ENCODE peak calls at places on chromosomes 6 and 20, in five cellular contexts. X is ovary; Q is CD8-positive, alpha-beta T cell; W is uterus; E is IMR-90. Y is an unnamed sample. For H3K4me1, the result is how much of the 10 kb centered on the place peaks cover.

GRCh38 chr6:166344240-166344639 is 1.9 kb upstream of the SFT2D1 start:
- DNase-seq in E (no peak), Q (no peak), W (no peak), X (no peak), Y (no peak)

GRCh38 chr6:18406955-18407738 is 20.0 kb downstream of the RNF144B start:
- DNase-seq in Q (no peak), E (no peak), W (no peak), X (no peak), Y (no peak)

GRCh38 chr20:58058421-58059140 is 169.9 kb downstream of the ANKRD60 start:
- DNase-seq in Q (no peak), E (no peak), X (no peak), W (no peak), Y (no peak)

GRCh38 chr6:143061597-143062385 is 1.1 kb downstream of the AIG1 start:
- DNase-seq in Q (no peak), E (peak), X (no peak), W (no peak), Y (no peak)

GRCh38 chr20:17797163-17797562 is 97.4 kb downstream of the BANF2 start:
- DNase-seq in X (no peak), Q (no peak), E (no peak), W (no peak), Y (no peak)

GRCh38 chr6:168468046-168468445 is 27.1 kb downstream of the SMOC2 start:
- DNase-seq in Q (no peak), X (no peak), E (no peak), W (no peak), Y (no peak)

GRCh38 chr20:37236462-37236861 is 25.2 kb downstream of the GHRH start:
- DNase-seq in X (no peak), E (no peak), Q (no peak), W (no peak), Y (no peak)

GRCh38 chr6:14567031-14567430 is 449.5 kb downstream of the CD83 start:
- DNase-seq in W (no peak), E (no peak), Q (no peak), X (no peak), Y (no peak)

GRCh38 chr6:1611322-1611571 is 1.5 kb downstream of the FOXC1 start:
- DNase-seq in W (no peak), Q (no peak), X (no peak), E (peak), Y (peak)

GRCh38 chr6:56540950-56541600 is 101.6 kb downstream of the DST start:
- DNase-seq in Q (no peak), W (no peak), E (peak), X (no peak), Y (no peak)

GRCh38 chr6:40358473-40359460 is 228.4 kb downstream of the LRFN2 start:
- DNase-seq in Q (no peak), W (no peak), E (no peak), X (no peak), Y (no peak)

GRCh38 chr6:14638932-14639875 is 521.6 kb downstream of the CD83 start:
- DNase-seq in E (peak), X (no peak), Q (no peak), W (peak), Y (no peak)

GRCh38 chr20:20466341-20466879 is 98.5 kb downstream of the INSM1 start:
- DNase-seq in X (no peak), E (peak), Q (no peak), W (no peak), Y (peak)

GRCh38 chr20:3640259-3640658 is 22.9 kb downstream of the GFRA4 start:
- DNase-seq in E (no peak), W (no peak), Q (no peak), X (no peak), Y (no peak)

GRCh38 chr6:55963301-55963700 is 87.9 kb upstream of the BMP5 start:
- DNase-seq in X (no peak), Q (no peak), E (no peak), W (no peak), Y (peak)

GRCh38 chr6:45896783-45897441 is 118.7 kb downstream of the CLIC5 start:
- DNase-seq in E (no peak), X (no peak), W (no peak), Q (no peak), Y (no peak)

GRCh38 chr20:56348746-56349145 is 10.0 kb upstream of the FAM210B start:
- DNase-seq in W (no peak), X (no peak), E (no peak), Q (no peak), Y (no peak)

GRCh38 chr6:149867876-149868640 is 3.9 kb upstream of the LRP11 start:
- DNase-seq in Q (no peak), X (no peak), W (no peak), E (peak), Y (no peak)

GRCh38 chr6:56637640-56638039 is 5.0 kb downstream of the DST start:
- DNase-seq in Q (no peak), E (peak), X (no peak), W (no peak), Y (no peak)

GRCh38 chr6:31958741-31959739 is at the start of the genes NELFE and SKIC2:
- DNase-seq in E (peak), W (peak), X (peak), Q (peak), Y (peak)

GRCh38 chr20:2822073-2822472 is 5.9 kb downstream of the TMEM239 start:
- DNase-seq in Q (peak), W (no peak), X (peak), E (peak), Y (no peak)

GRCh38 chr20:21607971-21608735 is 94.3 kb upstream of the NKX2-2 start:
- DNase-seq in E (no peak), Q (no peak), X (peak), W (no peak), Y (peak)

GRCh38 chr6:43973351-43973750 is 153.9 kb downstream of the MRPL14 start:
- DNase-seq in E (no peak), X (no peak), Q (no peak), W (no peak), Y (no peak)

GRCh38 chr6:137089305-137089704 is 44.5 kb upstream of the IL20RA start:
- DNase-seq in W (no peak), E (no peak), X (no peak), Q (no peak), Y (peak)

GRCh38 chr6:69883551-69883950 is 17.2 kb downstream of the COL19A1 start:
- DNase-seq in Q (no peak), X (no peak), E (peak), W (no peak), Y (no peak)

GRCh38 chr6:69888842-69889590 is 22.7 kb downstream of the COL19A1 start:
- DNase-seq in W (no peak), X (no peak), E (no peak), Q (no peak), Y (no peak)

GRCh38 chr6:69884231-69884630 is 17.9 kb downstream of the COL19A1 start:
- DNase-seq in W (no peak), X (no peak), Q (no peak), E (no peak), Y (no peak)

GRCh38 chr6:69887026-69887425 is 20.7 kb downstream of the COL19A1 start:
- DNase-seq in X (no peak), E (peak), W (no peak), Q (no peak), Y (no peak)

GRCh38 chr6:69887714-69888345 is 21.5 kb downstream of the COL19A1 start:
- DNase-seq in X (no peak), Q (no peak), W (no peak), E (no peak), Y (no peak)
- H3K4me1 ChIP-seq in X (under half), Q (under half), W (under half), E (under half), Y (under half)

DNA sequence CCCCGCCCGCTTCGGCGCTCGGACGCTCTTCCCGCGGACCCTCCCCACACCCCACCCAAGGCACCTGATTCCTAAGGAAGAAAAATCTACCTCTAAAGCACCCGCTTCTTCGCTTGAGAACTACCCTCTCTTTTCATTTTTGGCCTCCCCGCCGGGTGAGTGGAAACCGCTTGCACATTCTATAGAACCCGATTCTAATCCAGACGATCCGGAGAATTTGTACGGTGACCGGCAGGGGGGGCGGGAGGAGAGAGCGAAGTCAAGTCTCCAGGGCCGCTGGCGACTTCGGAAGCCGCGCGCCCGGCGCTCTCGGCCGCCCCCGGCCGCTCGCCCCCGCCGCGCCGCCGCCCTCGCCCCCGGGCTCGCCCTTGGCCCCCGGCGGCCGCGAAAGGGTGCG is at the start of gene RBM24:
- DNase-seq in X (peak), E (peak), Q (peak), W (peak), Y (peak)
- TF ChIP-seq CTCF in X (no peak), E (peak), Q (no peak), W (peak), Y (no peak)

DNA sequence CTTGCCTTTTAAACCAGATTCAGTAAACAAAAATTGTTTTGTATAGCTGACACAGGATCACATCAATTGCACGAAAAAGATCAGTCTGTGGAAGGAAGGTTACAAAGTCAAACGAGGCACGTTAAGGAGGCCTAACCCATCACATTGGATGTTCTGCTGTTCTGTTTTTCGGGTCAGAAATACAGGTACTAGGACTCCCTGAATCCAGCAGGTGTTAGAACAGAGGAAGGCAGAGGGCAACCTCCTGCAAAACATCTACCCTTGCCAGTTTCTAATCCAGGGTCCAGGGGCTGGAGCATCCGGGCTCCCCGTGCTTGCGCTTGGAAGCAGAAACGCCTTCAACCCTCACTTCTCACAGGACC is 64.6 kb downstream of the PLG start:
- DNase-seq in X (no peak), W (no peak), Q (no peak), E (no peak), Y (no peak)
- H3K4me3 ChIP-seq in X (peak), W (peak), Q (no peak), E (no peak), Y (peak)

GRCh38 chr6:52576392-52577021 is 353 bp downstream of the TRAM2 start:
- DNase-seq in Q (peak), W (peak), X (peak), E (peak), Y (peak)
- H3K4me1 ChIP-seq in Q (under half), W (under half), X (under half), E (under half), Y (under half)

DNA sequence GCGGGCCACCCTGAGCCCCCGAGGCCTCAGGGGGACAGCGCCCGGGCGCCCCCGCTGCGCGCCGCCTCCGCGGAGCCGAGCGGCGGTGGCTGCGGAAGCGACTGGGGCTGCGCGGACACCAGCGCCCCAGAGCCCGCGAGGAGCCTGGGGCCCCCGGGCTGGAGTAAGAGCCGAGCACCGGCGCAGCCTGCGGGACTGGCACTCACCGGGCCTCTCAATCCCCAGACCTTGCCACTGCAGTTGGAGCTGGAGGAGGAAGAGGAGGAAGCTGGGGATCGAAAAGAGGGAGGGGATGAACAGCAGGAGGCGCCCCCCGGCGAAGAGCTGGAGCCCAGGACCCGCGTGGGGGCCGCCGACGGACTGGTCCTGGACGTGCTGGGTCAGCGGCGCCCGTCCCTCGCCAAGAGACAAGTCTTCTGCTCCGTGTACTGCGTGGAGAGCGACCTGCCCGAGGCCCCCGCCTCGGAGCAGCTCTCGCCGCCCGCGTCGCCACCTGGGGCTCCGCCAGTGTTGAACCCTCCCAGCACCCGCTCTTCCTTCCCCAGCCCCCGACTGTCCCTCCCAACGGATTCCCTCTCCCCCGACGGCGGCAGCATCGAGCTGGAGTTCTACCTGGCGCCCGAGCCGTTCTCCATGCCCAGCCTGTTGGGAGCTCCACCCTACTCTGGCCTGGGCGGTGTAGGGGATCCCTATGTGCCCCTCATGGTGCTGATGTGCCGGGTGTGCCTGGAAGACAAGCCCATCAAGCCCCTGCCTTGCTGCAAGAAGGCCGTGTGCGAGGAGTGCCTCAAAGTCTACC is 579 bp downstream of the RNF217 start:
- DNase-seq in Q (no peak), X (peak), E (peak), W (peak), Y (peak)
- TF ChIP-seq CTCF in Q (no peak), X (no peak), E (no peak), W (no peak), Y (peak)

Y was measured in BE2C.